ENCODE peak calls at places on chromosomes 12 and 14, in seven cellular contexts. C is HepG2, Q is A549, T is GM23338, K is GM12878, H is HL-60, M is SK-N-SH. D is an unnamed sample.

GRCh38 chr14:79783061-79783460 is 428.2 kb downstream of the DIO2 start:
- DNase-seq in T (no peak), H (no peak), C (no peak), Q (no peak), K (no peak), M (no peak), D (no peak)

GRCh38 chr12:109870648-109871047 is 9.7 kb downstream of the GLTP start:
- DNase-seq in M (no peak), C (no peak), K (no peak), H (no peak), T (no peak), Q (no peak), D (no peak)

GRCh38 chr14:93369393-93370266 is 22.6 kb downstream of the COX8C start:
- DNase-seq in C (no peak), M (no peak), Q (no peak), K (peak; percentile 85), T (peak; percentile 8), H (peak; percentile 86), D (no peak)

GRCh38 chr12:65565601-65566560 is 258.4 kb upstream of the HMGA2 start:
- DNase-seq in T (peak; percentile 26), H (no peak), K (no peak), Q (no peak), C (no peak), M (no peak), D (no peak)

GRCh38 chr14:64789696-64790095 is 85.5 kb downstream of the PLEKHG3 start:
- DNase-seq in K (no peak), T (no peak), M (no peak), C (no peak), H (no peak), Q (no peak), D (no peak)

GRCh38 chr12:53101931-53102781 is 1.1 kb upstream of the SOAT2 start:
- DNase-seq in T (no peak), M (no peak), Q (no peak), H (no peak), K (no peak), C (peak; percentile 79), D (no peak)

GRCh38 chr14:99462211-99462610 is 18.4 kb downstream of the SETD3 start:
- DNase-seq in M (no peak), C (no peak), K (no peak), T (no peak), H (no peak), Q (no peak), D (no peak)

GRCh38 chr12:51846911-51847829 is 1.3 kb downstream of the FIGNL2 start:
- DNase-seq in T (peak; percentile 89), M (peak; percentile 94), C (no peak), Q (peak; percentile 62), K (no peak), H (no peak), D (no peak)

GRCh38 chr14:75968461-75968860 is 13.3 kb downstream of the TGFB3 start:
- DNase-seq in K (no peak), Q (no peak), M (no peak), T (no peak), C (no peak), H (no peak), D (no peak)

GRCh38 chr12:52119398-52120254 is 40.1 kb downstream of the SMIM41 start:
- DNase-seq in C (peak; percentile 70), T (peak; percentile 95), Q (peak; percentile 55), H (peak; percentile 24), M (peak; percentile 59), K (no peak), D (peak; percentile 47)

GRCh38 chr12:94100254-94100653 is 48.1 kb upstream of the PLXNC1 start:
- DNase-seq in C (no peak), T (no peak), H (no peak), M (no peak), K (no peak), Q (no peak), D (no peak)

GRCh38 chr14:24275524-24276139 is 4.2 kb upstream of the RABGGTA start:
- DNase-seq in C (peak; percentile 47), Q (no peak), T (peak; percentile 49), M (no peak), K (no peak), H (no peak), D (no peak)

GRCh38 chr12:67456281-67456918 is 187.2 kb downstream of the CAND1 start:
- DNase-seq in Q (no peak), H (no peak), K (no peak), M (peak; percentile 18), T (no peak), C (no peak), D (no peak)

GRCh38 chr14:59176764-59177163 is 11.7 kb upstream of the DAAM1 start:
- DNase-seq in K (no peak), C (no peak), H (no peak), Q (no peak), T (no peak), M (no peak), D (no peak)

GRCh38 chr14:55721353-55721752 is 141.3 kb downstream of the KTN1 start:
- DNase-seq in M (no peak), Q (no peak), H (peak; percentile 4), K (no peak), T (no peak), C (no peak), D (peak; percentile 22)

GRCh38 chr12:79841878-79842265 is 93.0 kb downstream of the PPP1R12A start:
- DNase-seq in H (no peak), K (no peak), Q (no peak), M (no peak), C (no peak), T (no peak), D (no peak)

GRCh38 chr12:79847417-79847816 is 87.5 kb downstream of the PPP1R12A start:
- DNase-seq in C (no peak), Q (no peak), T (no peak), K (no peak), H (no peak), M (no peak), D (no peak)

GRCh38 chr12:79842630-79843029 is 92.3 kb downstream of the PPP1R12A start:
- DNase-seq in T (no peak), K (no peak), Q (no peak), M (no peak), H (no peak), C (no peak), D (no peak)

GRCh38 chr12:79841248-79841877 is 93.5 kb downstream of the PPP1R12A start:
- DNase-seq in Q (no peak), T (no peak), K (no peak), H (no peak), C (no peak), M (no peak), D (no peak)

GRCh38 chr12:79844693-79845092 is 90.2 kb downstream of the PPP1R12A start:
- DNase-seq in M (no peak), K (no peak), H (no peak), C (peak; percentile 41), Q (peak; percentile 8), T (peak; percentile 40), D (peak; percentile 71)
- TF ChIP-seq REST in M (no peak), K (no peak), H (no peak), C (no peak), Q (no peak), T (no peak), D (no peak)

GRCh38 chr12:25677180-25677937 is 124.3 kb upstream of the LMNTD1 start:
- DNase-seq in M (no peak), H (no peak), Q (no peak), C (no peak), K (no peak), T (no peak), D (no peak)
- TF ChIP-seq REST in M (no peak), H (no peak), Q (no peak), C (no peak), K (no peak), T (no peak), D (no peak)

DNA sequence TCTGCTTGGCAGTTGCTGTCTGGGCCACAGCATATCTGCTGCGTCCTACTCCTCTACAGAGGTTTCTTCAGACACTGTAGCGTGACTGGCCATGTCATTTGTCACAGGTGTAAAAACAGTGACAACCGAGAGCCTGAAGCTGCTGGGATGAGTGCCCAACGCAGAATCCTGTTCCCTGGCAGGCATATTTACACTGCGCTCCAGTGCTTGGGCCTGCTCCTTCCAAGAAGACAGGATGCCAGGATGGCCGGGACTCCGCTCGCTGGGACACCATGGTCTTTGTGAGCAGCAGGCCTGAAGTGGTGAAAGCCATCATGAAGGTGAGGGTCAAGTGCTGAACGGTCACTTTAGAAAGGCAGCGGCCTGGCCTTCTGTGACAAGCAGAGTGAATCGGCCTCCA is 171.4 kb downstream of the EMP1 start:
- DNase-seq in M (no peak), K (no peak), C (no peak), T (no peak), Q (no peak), H (no peak), D (no peak)
- TF ChIP-seq REST in M (no peak), K (no peak), C (no peak), T (no peak), Q (no peak), H (no peak), D (no peak)

DNA sequence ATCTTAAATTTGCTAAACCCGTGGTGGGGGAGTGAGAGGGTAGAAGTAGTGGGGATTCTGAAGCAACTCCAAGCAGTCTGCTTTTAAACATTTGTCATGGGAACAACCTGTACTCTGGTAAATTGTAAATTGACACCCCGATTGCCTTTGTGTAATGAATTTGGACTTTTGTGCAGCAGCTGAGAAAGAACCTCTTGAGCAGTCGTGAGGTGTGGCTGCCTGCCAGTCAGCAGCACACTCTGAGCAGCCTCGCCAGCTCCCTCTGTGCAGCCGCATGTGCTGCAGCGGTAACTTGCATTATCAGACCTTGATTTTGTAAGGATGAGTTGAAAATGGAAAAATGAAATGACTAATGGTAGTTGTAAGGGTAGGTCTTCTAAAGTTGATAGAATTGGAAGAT is 74.3 kb downstream of the SUSD6 start:
- DNase-seq in H (no peak), T (no peak), M (no peak), K (no peak), Q (no peak), C (peak; percentile 62), D (no peak)
- TF ChIP-seq REST in H (no peak), T (no peak), M (no peak), K (no peak), Q (no peak), C (no peak), D (no peak)

DNA sequence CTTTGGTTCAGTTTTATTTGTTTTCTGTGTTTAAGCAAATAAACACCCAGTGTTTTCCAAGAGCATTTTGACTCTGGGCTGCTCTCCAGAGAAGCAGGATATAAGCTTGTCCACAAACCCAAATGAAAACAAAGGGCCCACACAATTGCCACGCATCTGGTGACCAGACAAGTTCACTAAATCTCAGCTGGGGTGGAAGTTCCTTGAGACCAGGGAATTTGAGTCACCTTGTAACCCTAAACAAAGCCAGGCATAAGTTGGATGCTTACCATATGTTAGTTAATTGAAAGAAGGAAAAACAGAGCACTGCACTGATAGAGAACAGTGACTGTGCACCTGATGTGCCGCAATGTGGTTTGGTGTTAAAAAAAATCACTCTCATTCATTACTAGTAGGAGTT is 1.6 kb upstream of the TXNRD1 start:
- DNase-seq in T (no peak), Q (no peak), C (no peak), K (no peak), M (peak; percentile 58), H (no peak), D (no peak)
- TF ChIP-seq REST in T (no peak), Q (no peak), C (no peak), K (no peak), M (no peak), H (no peak), D (no peak)

DNA sequence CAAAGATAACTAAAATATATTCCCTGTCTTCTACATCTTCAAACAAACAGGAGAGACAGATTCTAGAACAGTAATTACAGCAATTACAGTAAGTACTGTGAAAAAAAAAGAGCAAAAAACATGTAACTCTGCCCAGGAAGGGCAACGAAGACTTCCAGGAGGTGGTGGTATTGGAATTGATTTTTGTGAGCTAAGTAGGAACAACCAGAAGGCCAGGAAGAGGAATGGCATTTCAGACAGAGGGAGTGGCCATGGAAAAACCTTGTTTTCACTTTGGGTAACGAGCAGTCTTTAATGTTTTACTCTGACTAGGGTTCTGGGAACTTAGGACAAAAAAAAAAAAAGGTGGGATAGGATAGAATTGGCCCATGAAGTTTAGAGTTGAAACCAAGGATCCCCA is 196.3 kb upstream of the PLEKHG7 start:
- DNase-seq in H (no peak), Q (no peak), M (no peak), C (no peak), T (no peak), K (no peak), D (no peak)
- TF ChIP-seq REST in H (no peak), Q (no peak), M (no peak), C (no peak), T (no peak), K (no peak), D (no peak)

D was measured in HCT116.